ENCODE peak calls at places on chromosome 3, in seven cellular contexts. J is gastrocnemius medialis, I is sigmoid colon, D is breast epithelium, O is testis, T is HCT116, P is ovary. E is an unnamed sample.

GRCh38 chr3:190514163-190515153 is 573 bp downstream of the IL1RAP start:
- DNase-seq in P (no peak), D (peak), J (peak), T (no peak), I (peak), O (peak), E (peak)

GRCh38 chr3:67947808-67948508 is 293.5 kb upstream of the SUCLG2 start:
- DNase-seq in J (no peak), D (no peak), T (no peak), P (no peak), O (no peak), I (no peak), E (peak)

GRCh38 chr3:46386206-46386605 is 15.5 kb downstream of the CCR5 start:
- DNase-seq in D (no peak), O (no peak), T (peak), J (no peak), I (no peak), P (no peak), E (no peak)

GRCh38 chr3:40631341-40631995 is 106.7 kb downstream of the ZNF621 start:
- DNase-seq in O (peak), T (no peak), P (no peak), I (no peak), D (no peak), J (no peak), E (no peak)

GRCh38 chr3:99958177-99958912 is 140.7 kb downstream of the CMSS1 start:
- DNase-seq in I (no peak), D (no peak), T (no peak), P (no peak), J (no peak), O (no peak), E (no peak)

GRCh38 chr3:69305011-69305410 is 80.9 kb downstream of the FRMD4B start:
- DNase-seq in P (no peak), J (no peak), I (no peak), D (no peak), T (no peak), O (no peak), E (no peak)

GRCh38 chr3:141231923-141232861 is 567 bp downstream of the PXYLP1 start:
- DNase-seq in P (peak), O (peak), D (peak), I (peak), T (no peak), J (no peak), E (peak)

GRCh38 chr3:193124861-193125260 is 116.2 kb upstream of the PLAAT1 start:
- DNase-seq in P (no peak), O (no peak), T (no peak), I (no peak), J (no peak), D (no peak), E (no peak)

GRCh38 chr3:129038121-129038855 is 22.3 kb upstream of the GP9 start:
- DNase-seq in T (no peak), J (no peak), D (no peak), I (peak), O (no peak), P (no peak), E (no peak)

GRCh38 chr3:14423963-14424362 is 21.6 kb downstream of the SLC6A6 start:
- DNase-seq in P (no peak), I (no peak), O (no peak), J (no peak), D (no peak), T (no peak), E (no peak)

GRCh38 chr3:102230057-102230456 is 204.8 kb upstream of the ZPLD1 start:
- DNase-seq in T (no peak), I (no peak), P (no peak), J (no peak), O (no peak), D (no peak), E (no peak)

GRCh38 chr3:96813820-96814580 is 394 bp upstream of the EPHA6 start:
- DNase-seq in I (peak), P (peak), J (no peak), O (peak), D (peak), T (no peak), E (peak)

GRCh38 chr3:185176756-185177359 is 24.0 kb upstream of the C3orf70 start:
- DNase-seq in T (peak), D (no peak), O (peak), J (no peak), I (no peak), P (no peak), E (no peak)

GRCh38 chr3:99429501-99429900 is 208.9 kb upstream of the COL8A1 start:
- DNase-seq in D (no peak), P (no peak), O (no peak), I (no peak), J (no peak), T (no peak), E (no peak)

GRCh38 chr3:20125912-20126311 is 60.1 kb downstream of the SGO1 start:
- DNase-seq in J (peak), P (no peak), T (no peak), O (no peak), D (no peak), I (no peak), E (peak)

GRCh38 chr3:177057768-177058167 is 139.5 kb downstream of the TBL1XR1 start:
- DNase-seq in D (no peak), J (no peak), P (no peak), O (no peak), T (no peak), I (no peak), E (no peak)

GRCh38 chr3:27889745-27890144 is 167.6 kb upstream of the EOMES start:
- DNase-seq in T (no peak), J (no peak), O (no peak), P (no peak), D (no peak), I (no peak), E (no peak)

GRCh38 chr3:115228266-115228665 is 81.2 kb upstream of the ZBTB20 start:
- DNase-seq in I (no peak), O (no peak), J (no peak), D (no peak), T (no peak), P (no peak), E (no peak)

GRCh38 chr3:12473503-12473902 is 10.8 kb upstream of the TSEN2 start:
- DNase-seq in I (peak), D (no peak), P (no peak), T (no peak), O (no peak), J (no peak), E (no peak)

GRCh38 chr3:139342054-139342453 is 1.8 kb upstream of the MRPS22 start:
- DNase-seq in J (no peak), I (no peak), D (no peak), P (no peak), O (no peak), T (no peak), E (no peak)

GRCh38 chr3:76063811-76064210 is 278.5 kb upstream of the ZNF717 start:
- DNase-seq in D (no peak), P (no peak), O (no peak), J (no peak), T (no peak), I (no peak), E (no peak)

GRCh38 chr3:57892423-57892822 is 115.8 kb upstream of the FLNB start:
- DNase-seq in D (no peak), I (no peak), P (no peak), O (no peak), T (no peak), J (no peak), E (no peak)

GRCh38 chr3:16474304-16474703 is 39.2 kb downstream of the RFTN1 start:
- DNase-seq in O (no peak), J (no peak), I (no peak), P (no peak), D (no peak), T (no peak), E (no peak)

GRCh38 chr3:170309044-170309443 is 48.5 kb upstream of the SKIL start:
- DNase-seq in D (no peak), I (no peak), J (no peak), P (no peak), O (no peak), T (no peak), E (no peak)

GRCh38 chr3:132730891-132731580 is 8.8 kb upstream of the NPHP3 start:
- DNase-seq in P (no peak), D (no peak), I (no peak), J (no peak), O (no peak), T (no peak), E (no peak)

GRCh38 chr3:151430821-151431484 is 29.9 kb downstream of the IGSF10 start:
- DNase-seq in D (no peak), O (no peak), P (no peak), T (no peak), I (no peak), J (no peak), E (no peak)

GRCh38 chr3:168049366-168049974 is 46.3 kb downstream of the GOLIM4 start:
- DNase-seq in J (no peak), D (no peak), P (no peak), I (no peak), O (no peak), T (no peak), E (no peak)

GRCh38 chr3:127132876-127133275 is 60.1 kb upstream of the PRR23E start:
- DNase-seq in J (no peak), P (no peak), D (no peak), I (no peak), T (no peak), O (no peak), E (no peak)

GRCh38 chr3:99536555-99537314 is 101.7 kb upstream of the COL8A1 start:
- DNase-seq in I (no peak), O (no peak), J (no peak), T (no peak), D (no peak), P (no peak), E (no peak)

GRCh38 chr3:7630925-7631324 is 770.0 kb downstream of the GRM7 start:
- DNase-seq in J (no peak), I (peak), T (no peak), D (no peak), P (peak), O (peak), E (no peak)

GRCh38 chr3:149340310-149340933 is 7.0 kb upstream of the TM4SF18 start:
- DNase-seq in I (no peak), J (no peak), T (no peak), P (no peak), D (no peak), O (peak), E (no peak)

GRCh38 chr3:169410430-169410829 is 253.1 kb downstream of the MECOM start:
- DNase-seq in P (no peak), O (no peak), T (no peak), I (no peak), D (no peak), J (no peak), E (no peak)

GRCh38 chr3:151265866-151266265 is 12.5 kb downstream of the P2RY14 start:
- DNase-seq in T (no peak), I (no peak), P (no peak), O (no peak), J (no peak), D (no peak), E (peak)

GRCh38 chr3:13202744-13203397 is 129.6 kb upstream of the IQSEC1 start:
- DNase-seq in P (no peak), I (no peak), D (peak), J (no peak), O (no peak), T (no peak), E (no peak)

GRCh38 chr3:126135398-126136076 is 44.8 kb downstream of the ALDH1L1 start:
- DNase-seq in P (peak), D (peak), J (no peak), T (no peak), I (peak), O (peak), E (peak)

GRCh38 chr3:149646181-149646766 is 11.6 kb downstream of the WWTR1 start:
- DNase-seq in D (no peak), P (no peak), J (no peak), T (peak), I (no peak), O (no peak), E (no peak)

GRCh38 chr3:111861396-111861795 is 2.3 kb downstream of the PHLDB2 start:
- DNase-seq in O (no peak), T (no peak), I (no peak), J (peak), P (no peak), D (no peak), E (no peak)

GRCh38 chr3:111858641-111859040 is 424 bp upstream of the PHLDB2 start:
- DNase-seq in P (no peak), J (no peak), I (no peak), O (no peak), D (no peak), T (no peak), E (no peak)

GRCh38 chr3:111859061-111859973 is at the start of gene PHLDB2:
- DNase-seq in I (peak), O (peak), P (peak), T (no peak), J (peak), D (peak), E (peak)

GRCh38 chr3:111862415-111862814 is 3.4 kb downstream of the PHLDB2 start:
- DNase-seq in P (no peak), O (no peak), T (no peak), D (no peak), J (no peak), I (no peak), E (no peak)

GRCh38 chr3:111859974-111860859 is 1.2 kb downstream of the PHLDB2 start:
- DNase-seq in I (peak), J (peak), P (peak), D (peak), T (peak), O (peak), E (peak)
- TF ChIP-seq POLR2A in I (peak), J (peak), P (peak), D (no peak), T (peak), O (no peak), E (peak)

GRCh38 chr3:159854500-159855124 is 134.0 kb upstream of the IL12A start:
- DNase-seq in O (no peak), D (no peak), T (peak), J (peak), I (no peak), P (no peak), E (no peak)
- H3K4me3 ChIP-seq in O (no peak), D (no peak), T (peak), J (peak), I (peak), P (peak), E (peak)

GRCh38 chr3:188282871-188283270 is 128.9 kb downstream of the LPP start:
- DNase-seq in D (no peak), I (no peak), T (no peak), P (no peak), J (no peak), O (no peak), E (no peak)
- TF ChIP-seq POLR2A in D (no peak), I (no peak), T (no peak), P (no peak), J (no peak), O (no peak), E (no peak)

GRCh38 chr3:143363276-143363675 is 243.7 kb downstream of the CHST2 start:
- DNase-seq in O (no peak), P (no peak), T (no peak), J (no peak), I (no peak), D (no peak), E (no peak)
- H3K4me3 ChIP-seq in O (no peak), P (no peak), T (no peak), J (no peak), I (no peak), D (no peak), E (no peak)

GRCh38 chr3:22378869-22379268 is 627.9 kb upstream of the ZNF385D start:
- DNase-seq in T (no peak), O (no peak), J (no peak), I (no peak), D (no peak), P (no peak), E (no peak)
- TF ChIP-seq POLR2A in T (no peak), O (no peak), J (no peak), I (no peak), D (no peak), P (no peak), E (no peak)

E was measured in spleen.